ENCODE peak calls at places on chromosomes 12 and 14, in four cellular contexts. L is A549, F is GM12878, C is K562. T is an unnamed sample.

GRCh38 chr14:60506462-60506984 is 2.4 kb upstream of the SIX6 start:
- DNase-seq in C (no peak), L (no peak), F (no peak), T (no peak)

GRCh38 chr12:50326636-50327284 is 43.4 kb upstream of the LIMA1 start:
- DNase-seq in F (no peak), L (peak; percentile 75), C (no peak), T (peak; percentile 65)

GRCh38 chr12:108833355-108833733 is 24.0 kb downstream of the SSH1 start:
- DNase-seq in F (no peak), C (no peak), L (peak; percentile 79), T (no peak)

GRCh38 chr14:98906123-98906995 is 365.6 kb downstream of the BCL11B start:
- DNase-seq in C (no peak), L (peak; percentile 77), F (no peak), T (peak; percentile 3)

GRCh38 chr14:43005807-43006206 is 1399.1 kb downstream of the LRFN5 start:
- DNase-seq in L (no peak), C (no peak), F (no peak), T (no peak)

GRCh38 chr12:10361084-10361483 is 28.8 kb downstream of the KLRK1 start:
- DNase-seq in L (no peak), F (no peak), C (no peak), T (no peak)

GRCh38 chr14:33508663-33509062 is 442.2 kb downstream of the EGLN3 start:
- DNase-seq in F (no peak), C (no peak), L (no peak), T (no peak)

GRCh38 chr12:6430124-6430989 is 14.4 kb upstream of the CD27 start:
- DNase-seq in C (peak; percentile 76), L (peak; percentile 100), F (no peak), T (peak; percentile 72)

GRCh38 chr12:124730455-124730932 is 133.2 kb downstream of the SCARB1 start:
- DNase-seq in F (no peak), C (no peak), L (peak; percentile 73), T (peak; percentile 91)

GRCh38 chr14:91892918-91893527 is 25.7 kb upstream of the TC2N start:
- DNase-seq in F (no peak), C (peak; percentile 69), L (no peak), T (peak; percentile 20)

GRCh38 chr12:109020750-109021380 is at the start of gene SVOP:
- DNase-seq in F (no peak), L (peak; percentile 70), C (peak; percentile 84), T (peak; percentile 63)

GRCh38 chr12:113149361-113150150 is at the start of gene CFAP73:
- DNase-seq in C (peak; percentile 84), L (peak; percentile 80), F (no peak), T (peak; percentile 76)

GRCh38 chr14:51996148-51996746 is 6.9 kb downstream of the RTRAF start:
- DNase-seq in C (no peak), L (peak; percentile 54), F (no peak), T (no peak)

GRCh38 chr12:94266796-94267529 is 118.6 kb downstream of the PLXNC1 start:
- DNase-seq in L (no peak), C (no peak), F (no peak), T (no peak)

GRCh38 chr14:90610641-90611040 is 205.6 kb downstream of the TTC7B start:
- DNase-seq in F (no peak), C (no peak), L (no peak), T (no peak)

GRCh38 chr14:85483037-85483436 is 46.9 kb upstream of the FLRT2 start:
- DNase-seq in L (no peak), F (no peak), C (no peak), T (peak; percentile 9)

GRCh38 chr14:104723651-104724406 is at the start of gene ADSS1:
- DNase-seq in L (peak; percentile 74), F (no peak), C (peak; percentile 76), T (peak; percentile 24)

GRCh38 chr14:104722938-104723650 is 935 bp upstream of the ADSS1 start:
- DNase-seq in L (peak; percentile 45), F (no peak), C (no peak), T (no peak)

GRCh38 chr14:104724407-104724980 is 465 bp downstream of the ADSS1 start:
- DNase-seq in F (no peak), C (peak; percentile 77), L (peak; percentile 58), T (no peak)

GRCh38 chr14:104719343-104719742 is 4.7 kb upstream of the ADSS1 start:
- DNase-seq in L (no peak), F (no peak), C (no peak), T (no peak)

GRCh38 chr14:104721704-104722431 is 2.2 kb upstream of the ADSS1 start:
- DNase-seq in F (no peak), C (no peak), L (no peak), T (no peak)
- TF ChIP-seq CHD4 in F (no peak), C (no peak), L (no peak), T (no peak)

DNA sequence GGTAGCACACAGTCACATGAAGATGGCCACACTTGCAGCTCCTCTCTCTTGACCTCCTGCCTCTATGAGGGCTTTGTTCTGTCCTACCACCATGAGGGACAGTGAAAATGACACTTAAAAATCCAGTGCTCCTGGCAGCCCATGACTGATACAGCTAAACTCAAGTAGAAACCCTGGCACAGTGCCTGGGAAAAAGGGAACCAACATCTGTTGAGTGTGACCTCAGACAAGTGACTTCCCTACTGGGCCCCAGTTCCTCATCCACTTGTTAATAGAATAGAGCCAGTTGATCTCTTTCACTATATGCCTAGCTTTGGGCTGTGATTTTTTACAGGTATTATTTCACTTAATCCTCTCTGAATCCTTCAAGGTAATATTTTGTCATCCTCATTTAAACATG is 4.8 kb downstream of the GUCY2C start:
- DNase-seq in L (no peak), F (no peak), C (no peak), T (no peak)
- TF ChIP-seq CHD4 in L (no peak), F (no peak), C (no peak), T (no peak)

GRCh38 chr12:80593766-80594165 is 113.7 kb upstream of the MYF6 start:
- DNase-seq in F (no peak), L (no peak), C (no peak), T (no peak)
- TF ChIP-seq CHD4 in F (no peak), L (no peak), C (no peak), T (no peak)

GRCh38 chr12:67651380-67651695 is 2.8 kb downstream of the DYRK2 start:
- DNase-seq in C (no peak), L (peak; percentile 46), F (no peak), T (peak; percentile 4)

GRCh38 chr12:67649165-67650126 is 901 bp downstream of the DYRK2 start:
- DNase-seq in F (no peak), C (peak; percentile 64), L (no peak), T (no peak)

GRCh38 chr12:67648306-67649164 is at the start of gene DYRK2:
- DNase-seq in C (peak; percentile 88), F (no peak), L (peak; percentile 79), T (peak; percentile 29)

GRCh38 chr12:67650528-67651379 is 2.2 kb downstream of the DYRK2 start:
- DNase-seq in L (no peak), F (no peak), C (no peak), T (no peak)

DNA sequence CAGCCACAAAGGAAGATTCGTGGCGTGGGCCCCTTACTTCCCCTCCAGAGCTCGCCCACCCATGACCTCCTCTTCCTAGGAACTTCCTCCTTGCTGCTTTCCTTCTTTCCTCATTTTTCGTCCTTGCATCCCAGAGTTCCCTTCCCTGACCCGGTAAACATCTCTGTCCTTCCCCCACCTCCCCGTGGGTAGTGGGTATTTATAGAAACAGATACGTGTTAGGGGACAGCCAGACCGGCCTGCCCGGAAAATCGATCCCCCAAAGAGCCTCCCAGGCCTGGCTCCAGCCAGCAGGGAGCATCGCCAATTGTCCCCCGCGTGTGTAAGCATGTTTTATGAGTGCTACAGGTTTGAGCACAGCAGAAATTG is 1.6 kb downstream of the DYRK2 start:
- DNase-seq in L (no peak), F (no peak), C (no peak), T (no peak)
- TF ChIP-seq CHD4 in L (no peak), F (no peak), C (no peak), T (no peak)

DNA sequence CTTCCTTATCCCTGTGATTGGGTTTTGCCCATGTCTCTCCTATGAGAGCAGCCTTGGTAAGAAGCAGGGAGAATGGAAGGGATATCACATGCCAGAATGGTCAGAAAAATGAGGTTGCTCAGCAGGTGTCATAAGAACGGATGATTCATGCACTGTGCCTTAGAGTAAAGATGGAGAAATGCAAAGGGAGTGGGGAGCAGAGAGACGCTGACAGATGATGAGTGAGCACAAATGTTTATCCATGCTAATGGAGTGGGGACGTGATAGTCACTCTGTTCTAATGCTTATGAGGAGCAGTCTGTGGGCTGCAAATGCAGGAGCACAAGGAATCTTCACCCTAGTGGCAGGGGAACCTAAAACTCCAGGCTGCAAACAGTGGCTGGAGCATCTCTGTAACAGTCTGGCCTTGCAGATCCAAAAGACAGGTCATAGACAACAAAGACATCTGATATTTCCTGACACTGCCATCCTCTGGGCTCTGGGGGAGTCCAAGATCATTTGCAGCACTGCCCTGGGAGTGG is 243.2 kb downstream of the CACNA1C start:
- DNase-seq in F (no peak), C (no peak), L (peak; percentile 14), T (no peak)
- TF ChIP-seq CHD4 in F (no peak), C (no peak), L (no peak), T (no peak)

GRCh38 chr14:53231166-53231565 is 78.0 kb upstream of the DDHD1 start:
- DNase-seq in F (no peak), C (no peak), L (no peak), T (no peak)

GRCh38 chr14:53228966-53229365 is 75.8 kb upstream of the DDHD1 start:
- DNase-seq in L (no peak), C (no peak), F (no peak), T (no peak)

GRCh38 chr14:53226553-53226952 is 73.4 kb upstream of the DDHD1 start:
- DNase-seq in C (no peak), L (no peak), F (no peak), T (no peak)

GRCh38 chr14:53227154-53227718 is 74.1 kb upstream of the DDHD1 start:
- DNase-seq in F (no peak), L (no peak), C (no peak), T (no peak)
- TF ChIP-seq CHD4 in F (no peak), L (no peak), C (no peak), T (no peak)

GRCh38 chr14:100696590-100696989 is 30.1 kb upstream of the DLK1 start:
- DNase-seq in F (no peak), L (no peak), C (no peak), T (no peak)
- TF ChIP-seq CHD4 in F (no peak), L (no peak), C (no peak), T (no peak)

DNA sequence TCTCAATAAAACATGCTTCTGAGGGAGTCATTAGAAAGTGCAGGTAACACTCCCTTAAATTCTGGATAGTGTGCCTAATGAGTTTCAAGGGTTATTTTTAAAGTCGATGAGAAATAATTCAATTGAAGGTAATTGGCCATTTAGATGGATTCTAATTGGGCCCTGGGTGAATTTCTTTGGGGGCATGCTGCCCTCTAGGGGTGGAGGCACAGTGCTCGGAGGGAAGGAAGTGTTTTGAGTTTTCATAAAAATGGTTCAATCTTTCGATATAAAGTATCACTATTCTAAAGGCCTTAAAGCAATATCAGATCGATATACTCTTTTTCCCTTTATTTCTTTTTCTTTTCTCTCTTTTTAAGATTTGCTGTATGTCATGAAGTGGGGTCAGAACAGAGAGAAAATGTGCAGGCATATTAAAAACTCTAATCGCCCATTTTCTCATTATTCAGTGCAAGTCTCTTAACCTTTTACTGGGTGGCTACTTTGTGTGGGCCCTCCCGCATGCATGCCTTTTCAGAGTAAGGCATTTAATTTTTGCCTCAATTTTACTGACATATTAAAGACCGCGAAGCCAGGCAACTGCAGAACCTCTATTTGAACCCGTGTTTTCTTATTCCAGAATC is 25.5 kb downstream of the NKX2-8 start:
- DNase-seq in C (peak; percentile 23), L (peak; percentile 16), F (no peak), T (peak; percentile 45)
- TF ChIP-seq CHD4 in C (no peak), L (no peak), F (no peak), T (no peak)

T was measured in HepG2.